ENCODE peak calls at places on chromosomes 11 and 22, in four cellular contexts. G is GM12892, K is breast epithelium, D is spleen. A is an unnamed sample.

GRCh38 chr11:69359735-69360470 is 65.9 kb downstream of the MYEOV start:
- DNase-seq in G (no peak), K (no peak), D (no peak), A (no peak)

GRCh38 chr22:45896961-45897538 is 79.9 kb downstream of the WNT7B start:
- DNase-seq in G (no peak), K (no peak), D (no peak), A (no peak)

GRCh38 chr11:71442880-71443279 is 5.3 kb downstream of the DHCR7 start:
- DNase-seq in G (no peak), K (no peak), D (no peak), A (no peak)

GRCh38 chr22:36573815-36574350 is 44.9 kb upstream of the EIF3D start:
- DNase-seq in G (no peak), K (no peak), D (no peak), A (no peak)

GRCh38 chr11:44110231-44110679 is 14.8 kb downstream of the EXT2 start:
- DNase-seq in G (peak; percentile 29), K (no peak), D (no peak), A (peak; percentile 32)

GRCh38 chr11:130625907-130626306 is 177.5 kb downstream of the ADAMTS15 start:
- DNase-seq in G (no peak), K (no peak), D (no peak), A (no peak)

GRCh38 chr22:45082795-45083194 is 73.0 kb upstream of the PHF21B start:
- DNase-seq in G (no peak), K (no peak), D (no peak), A (no peak)

GRCh38 chr11:35204614-35205013 is 65.6 kb downstream of the CD44 start:
- DNase-seq in G (no peak), K (no peak), D (no peak), A (no peak)

GRCh38 chr11:66492161-66492865 is 12.1 kb downstream of the DPP3 start:
- DNase-seq in G (no peak), K (no peak), D (no peak), A (no peak)

GRCh38 chr11:46334211-46334610 is 13.1 kb upstream of the DGKZ start:
- DNase-seq in G (no peak), K (no peak), D (no peak), A (no peak)

GRCh38 chr11:46336781-46337180 is 10.5 kb upstream of the DGKZ start:
- DNase-seq in G (no peak), K (no peak), D (peak; percentile 85), A (no peak)

GRCh38 chr11:46335271-46335670 is 12.0 kb upstream of the DGKZ start:
- DNase-seq in G (no peak), K (no peak), D (no peak), A (no peak)

GRCh38 chr11:46337626-46338345 is 9.5 kb upstream of the DGKZ start:
- DNase-seq in G (no peak), K (no peak), D (no peak), A (no peak)

GRCh38 chr11:46335858-46336600 is 11.2 kb upstream of the DGKZ start:
- DNase-seq in G (no peak), K (no peak), D (no peak), A (no peak)
- TF ChIP-seq POLR2AphosphoS5 in G (no peak), K (no peak), D (no peak), A (no peak)

GRCh38 chr11:1862588-1863351 is 9.9 kb downstream of the LSP1 start:
- DNase-seq in G (no peak), K (no peak), D (peak; percentile 73), A (no peak)

GRCh38 chr11:1864831-1865665 is 12.2 kb downstream of the LSP1 start:
- DNase-seq in G (no peak), K (no peak), D (peak; percentile 77), A (no peak)

GRCh38 chr11:1861435-1862411 is 8.8 kb downstream of the LSP1 start:
- DNase-seq in G (no peak), K (no peak), D (no peak), A (no peak)

GRCh38 chr11:1864216-1864615 is 11.3 kb downstream of the LSP1 start:
- DNase-seq in G (no peak), K (no peak), D (peak; percentile 80), A (no peak)

GRCh38 chr11:1863352-1864215 is 10.7 kb downstream of the LSP1 start:
- DNase-seq in G (no peak), K (peak; percentile 85), D (peak; percentile 90), A (no peak)
- TF ChIP-seq POLR2AphosphoS5 in G (no peak), K (peak; percentile 88), D (peak; percentile 89), A (peak; percentile 24)

GRCh38 chr11:60923800-60924109 is 505 bp upstream of the TMEM132A start:
- DNase-seq in G (no peak), K (no peak), D (peak; percentile 76), A (no peak)
- TF ChIP-seq POLR2AphosphoS5 in G (no peak), K (no peak), D (no peak), A (peak; percentile 45)

DNA sequence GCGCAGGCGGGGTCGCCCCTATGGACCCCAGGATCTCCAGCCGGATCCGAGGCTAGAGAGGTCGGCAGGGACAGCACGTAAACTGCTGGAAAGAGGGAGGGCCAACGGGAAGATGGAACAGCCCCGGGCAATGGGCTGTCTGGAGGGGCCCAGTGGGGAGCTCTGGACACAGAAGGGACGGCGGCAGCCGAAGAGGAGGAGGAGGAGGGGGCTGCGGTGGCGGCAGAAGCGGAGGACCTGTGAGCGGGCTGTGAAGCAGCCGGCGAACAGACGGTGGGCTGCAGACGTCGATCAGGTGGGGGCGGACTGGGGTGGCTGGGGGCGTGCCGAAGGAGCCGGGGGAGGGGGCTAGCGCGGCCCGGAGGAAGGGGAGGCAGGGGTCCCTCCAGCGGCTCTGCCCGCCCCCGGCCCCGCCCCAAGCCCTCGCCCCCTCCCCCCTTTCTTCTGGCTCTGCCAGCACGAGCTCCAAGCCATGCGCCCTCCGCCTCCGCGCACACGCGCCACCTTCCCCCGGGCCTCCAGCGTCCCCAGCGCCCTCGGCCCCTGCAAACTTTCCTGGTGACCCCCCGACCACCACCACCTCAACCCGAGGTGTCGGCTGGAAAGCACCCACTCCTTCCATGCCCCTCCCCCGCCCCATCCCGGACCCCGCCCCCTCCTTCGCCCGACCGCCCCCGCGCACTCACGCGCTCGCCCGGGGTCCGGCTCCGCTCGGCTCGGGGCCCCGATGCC is 432 bp downstream of the TNKS1BP1 start:
- DNase-seq in G (peak; percentile 59), K (no peak), D (peak; percentile 89), A (peak; percentile 70)
- TF ChIP-seq POLR2AphosphoS5 in G (no peak), K (peak; percentile 18), D (peak; percentile 23), A (no peak)

GRCh38 chr11:27362749-27363575 is at the start of gene CCDC34:
- DNase-seq in G (peak; percentile 70), K (peak; percentile 89), D (peak; percentile 96), A (peak; percentile 83)
- TF ChIP-seq POLR2AphosphoS5 in G (peak; percentile 54), K (peak; percentile 27), D (peak; percentile 85), A (peak; percentile 69)

A was measured in GM12891.